ENCODE peak calls at places on chromosomes 3 and 15, in four cellular contexts. W, V, H and Y are unnamed samples.

GRCh38 chr3:77459926-77460325 is 420.0 kb downstream of the ROBO2 start:
- DNase-seq in W (no peak), V (no peak), H (no peak), Y (no peak)

GRCh38 chr3:66372681-66373350 is 128.0 kb downstream of the LRIG1 start:
- DNase-seq in W (no peak), V (no peak), H (peak), Y (no peak)

GRCh38 chr3:70982700-70983140 is 600.8 kb downstream of the FOXP1 start:
- DNase-seq in W (peak), V (peak), H (peak), Y (peak)

GRCh38 chr3:177144922-177145321 is 52.4 kb downstream of the TBL1XR1 start:
- DNase-seq in W (no peak), V (no peak), H (no peak), Y (no peak)

GRCh38 chr15:51830279-51830806 is 890 bp downstream of the TMOD3 start:
- DNase-seq in W (peak), V (no peak), H (peak), Y (no peak)

GRCh38 chr3:194323785-194324735 is 27.1 kb downstream of the CPN2 start:
- DNase-seq in W (peak), V (peak), H (no peak), Y (no peak)

GRCh38 chr3:188947401-188947982 is 224.3 kb upstream of the TPRG1 start:
- DNase-seq in W (peak), V (peak), H (peak), Y (peak)

GRCh38 chr15:60485365-60485764 is 6.4 kb upstream of the ICE2 start:
- DNase-seq in W (no peak), V (no peak), H (no peak), Y (no peak)

GRCh38 chr3:54067060-54067459 is 55.3 kb upstream of the CACNA2D3 start:
- DNase-seq in W (no peak), V (no peak), H (no peak), Y (no peak)

GRCh38 chr3:148146947-148147346 is 550.8 kb upstream of the AGTR1 start:
- DNase-seq in W (peak), V (no peak), H (no peak), Y (no peak)

GRCh38 chr15:78880242-78880533 is 7.5 kb downstream of the MORF4L1 start:
- DNase-seq in W (no peak), V (no peak), H (no peak), Y (no peak)

GRCh38 chr15:71088683-71089082 is 26.6 kb upstream of the THSD4 start:
- DNase-seq in W (no peak), V (no peak), H (no peak), Y (no peak)

GRCh38 chr15:71088155-71088554 is 27.1 kb upstream of the THSD4 start:
- DNase-seq in W (no peak), V (no peak), H (no peak), Y (no peak)

GRCh38 chr15:71083349-71083748 is 31.9 kb upstream of the THSD4 start:
- DNase-seq in W (peak), V (no peak), H (peak), Y (no peak)

GRCh38 chr15:71084264-71084663 is 31.0 kb upstream of the THSD4 start:
- DNase-seq in W (no peak), V (no peak), H (no peak), Y (no peak)

DNA sequence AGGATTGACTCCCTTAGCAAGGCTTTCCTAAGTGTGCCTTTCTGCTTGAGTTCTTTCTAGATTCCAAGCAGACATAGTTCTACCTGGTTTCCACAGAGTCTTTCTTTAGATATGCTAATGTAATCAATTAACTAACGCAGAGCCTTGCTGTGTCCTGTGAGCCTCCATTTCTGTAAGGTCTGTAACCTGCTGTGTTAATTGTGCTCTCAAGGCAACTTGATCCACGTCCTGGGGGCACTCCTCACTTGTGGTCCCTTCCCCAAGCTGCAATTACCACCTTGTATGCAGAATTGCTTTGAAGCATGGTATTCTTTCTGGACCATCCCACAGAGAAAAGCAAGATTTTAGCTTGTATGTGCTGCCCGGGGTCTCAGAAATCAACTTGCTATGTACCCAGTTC is 29.5 kb upstream of the THSD4 start:
- DNase-seq in W (no peak), V (no peak), H (no peak), Y (no peak)
- H3K27ac ChIP-seq in W (no peak), V (no peak), H (no peak), Y (no peak)

DNA sequence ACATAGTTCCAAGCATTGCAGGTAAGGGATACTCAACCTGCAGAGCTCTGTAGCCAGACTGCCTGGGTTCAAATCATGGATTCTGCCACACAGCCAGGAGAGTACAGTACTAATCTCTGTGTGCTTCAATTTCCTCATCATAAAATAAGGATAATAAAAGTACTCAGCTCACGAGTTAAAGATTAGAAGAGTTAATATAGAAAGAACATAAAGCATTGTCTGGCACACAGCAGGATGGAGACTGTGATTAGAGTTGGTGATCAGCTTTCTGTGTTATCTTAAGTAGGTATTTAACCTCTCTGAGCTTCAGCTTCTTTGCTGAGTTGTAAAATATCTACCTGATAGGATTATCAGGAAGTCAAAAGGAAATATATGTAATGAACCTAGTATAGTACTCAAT is 2.7 kb downstream of the CEP70 start:
- DNase-seq in W (no peak), V (no peak), H (no peak), Y (no peak)
- H3K27ac ChIP-seq in W (no peak), V (no peak), H (no peak), Y (no peak)

GRCh38 chr15:83284563-83285283 is at the start of gene BNC1:
- DNase-seq in W (peak), V (no peak), H (peak), Y (no peak)

GRCh38 chr15:83287541-83288027 is 3.1 kb upstream of the BNC1 start:
- DNase-seq in W (peak), V (peak), H (peak), Y (no peak)

GRCh38 chr15:83283813-83284562 is 476 bp downstream of the BNC1 start:
- DNase-seq in W (peak), V (no peak), H (peak), Y (no peak)

GRCh38 chr15:83285979-83286553 is 1.6 kb upstream of the BNC1 start:
- DNase-seq in W (peak), V (peak), H (peak), Y (no peak)

DNA sequence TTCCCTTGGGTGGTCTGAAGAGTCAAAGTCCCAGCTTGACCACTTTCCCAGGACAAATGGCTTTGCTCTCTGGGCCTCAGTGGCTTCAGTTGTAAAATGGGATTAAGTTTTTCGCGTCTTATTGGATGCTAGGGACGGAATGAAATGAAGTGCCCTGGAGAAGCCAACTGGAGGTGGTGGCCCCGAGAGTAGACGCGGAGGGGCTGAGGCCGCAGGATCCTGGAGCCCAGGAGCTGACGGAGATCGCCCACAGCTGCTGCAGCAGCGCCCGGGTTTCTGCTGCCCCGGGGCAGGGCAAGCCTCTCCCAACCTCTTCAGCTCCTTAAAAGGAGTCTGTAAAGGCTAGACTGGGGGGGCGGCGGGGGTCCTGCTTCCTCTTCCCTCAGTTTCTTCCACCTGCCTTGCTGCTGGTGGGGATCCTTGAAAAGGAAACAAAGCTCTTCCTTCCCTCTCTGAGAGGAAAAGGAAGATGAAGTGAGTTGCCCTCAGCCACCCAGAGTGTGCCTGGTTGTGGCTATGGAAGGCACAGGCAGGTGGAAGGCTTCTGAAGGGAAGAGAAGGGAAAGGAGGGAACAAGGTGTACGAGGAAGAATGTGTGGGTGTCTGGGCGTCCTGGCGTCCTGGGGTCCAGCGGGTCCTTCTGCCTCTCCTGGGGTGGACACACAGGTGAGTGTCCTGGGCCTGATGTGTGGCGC is 967 bp upstream of the BNC1 start:
- DNase-seq in W (no peak), V (no peak), H (no peak), Y (no peak)
- H3K27ac ChIP-seq in W (no peak), V (peak), H (peak), Y (no peak)

GRCh38 chr3:132242095-132242494 is 75.1 kb upstream of the ACP3 start:
- DNase-seq in W (no peak), V (no peak), H (no peak), Y (no peak)
- H3K27ac ChIP-seq in W (no peak), V (no peak), H (no peak), Y (no peak)

GRCh38 chr15:91922701-91923279 is 69.3 kb downstream of the SLCO3A1 start:
- DNase-seq in W (no peak), V (no peak), H (no peak), Y (no peak)
- H3K27ac ChIP-seq in W (peak), V (no peak), H (no peak), Y (no peak)

DNA sequence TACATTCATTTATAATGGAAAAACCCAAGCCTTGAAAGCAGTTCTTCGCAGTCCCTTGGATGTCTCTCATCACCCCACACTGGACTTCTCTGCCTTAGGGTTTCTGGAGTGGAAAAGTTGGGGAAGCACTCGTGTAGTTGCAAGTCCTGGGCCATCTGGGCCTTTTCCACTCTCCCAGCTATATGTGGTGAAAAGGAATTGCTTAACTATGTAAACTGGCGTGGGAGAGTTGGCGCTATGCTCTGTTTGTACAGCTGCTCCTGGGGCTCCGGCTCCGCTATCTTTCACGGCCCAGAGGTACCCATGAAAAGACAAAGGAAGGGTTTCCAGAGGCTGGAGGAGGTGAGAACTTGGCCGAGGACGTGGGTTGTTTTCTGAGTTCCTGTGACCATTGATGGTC is 81.1 kb upstream of the MYZAP start:
- DNase-seq in W (peak), V (no peak), H (peak), Y (no peak)
- H3K27ac ChIP-seq in W (no peak), V (no peak), H (peak), Y (no peak)

DNA sequence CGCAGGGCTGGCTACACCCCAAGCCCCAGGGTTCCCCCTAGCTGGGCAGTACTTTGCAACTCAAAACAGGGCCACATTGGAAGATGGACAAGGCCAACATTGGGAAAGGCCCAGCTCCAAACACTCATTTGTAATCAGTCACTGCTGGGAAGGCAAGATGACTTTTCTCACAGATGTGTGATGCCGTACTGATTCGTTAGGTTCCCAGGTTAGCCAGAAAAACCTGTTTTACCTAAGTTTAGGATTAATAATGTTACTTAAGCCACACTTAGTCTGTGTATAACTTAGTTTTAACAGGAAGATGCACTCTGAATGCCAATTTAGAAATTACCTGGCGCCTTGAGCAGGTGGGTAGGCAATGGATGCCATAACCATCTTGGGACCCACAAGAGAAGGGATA is 71.0 kb downstream of the ITGB5 start:
- DNase-seq in W (no peak), V (no peak), H (no peak), Y (no peak)
- H3K27ac ChIP-seq in W (no peak), V (peak), H (no peak), Y (no peak)

GRCh38 chr15:66734961-66735908 is 33.2 kb downstream of the SMAD6 start:
- DNase-seq in W (no peak), V (no peak), H (no peak), Y (peak)

GRCh38 chr15:66729339-66729951 is 27.4 kb downstream of the SMAD6 start:
- DNase-seq in W (no peak), V (no peak), H (peak), Y (peak)

GRCh38 chr15:66733976-66734375 is 31.9 kb downstream of the SMAD6 start:
- DNase-seq in W (no peak), V (no peak), H (no peak), Y (peak)

GRCh38 chr15:66725468-66725785 is 23.4 kb downstream of the SMAD6 start:
- DNase-seq in W (no peak), V (no peak), H (no peak), Y (peak)

DNA sequence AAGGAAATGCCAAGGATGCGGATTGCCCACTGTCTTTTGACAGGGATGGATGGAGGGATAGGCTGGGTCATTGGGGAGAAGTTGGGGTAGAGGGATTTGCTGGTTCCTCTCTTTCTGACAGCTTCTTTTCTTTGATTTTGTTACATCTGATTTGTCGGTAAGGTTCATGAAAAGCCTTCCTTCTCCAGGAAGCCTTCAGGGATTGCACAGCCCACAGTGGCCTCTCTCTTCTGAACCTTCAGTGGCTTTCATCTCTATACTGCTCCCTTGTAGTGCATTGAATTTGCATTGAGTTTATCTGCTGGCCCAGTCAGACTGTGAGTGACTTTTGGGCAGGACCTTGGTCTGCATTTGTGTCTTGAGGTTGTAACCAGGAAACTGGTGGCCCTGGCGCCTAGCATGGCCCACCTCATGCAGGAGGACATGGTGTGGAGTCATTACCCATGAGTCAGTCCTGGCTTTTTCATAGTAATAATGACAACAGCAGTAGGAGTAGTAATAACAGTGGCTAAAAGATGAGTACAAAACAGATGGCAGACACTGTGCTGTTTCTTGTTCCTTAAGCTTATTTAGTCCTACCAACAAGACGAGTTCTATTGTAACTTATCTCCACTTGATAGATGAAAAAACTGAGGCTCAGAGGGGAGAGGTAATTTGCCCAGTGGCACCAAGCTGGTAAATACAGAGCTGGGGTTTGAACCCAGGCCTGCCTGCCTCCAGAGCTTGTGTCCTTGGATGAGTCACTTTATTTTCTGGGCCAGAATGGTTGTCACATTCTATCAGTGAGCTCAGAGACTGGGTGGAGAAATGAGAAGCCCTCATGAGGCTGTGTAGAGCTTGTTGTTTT is 28.4 kb downstream of the SMAD6 start:
- DNase-seq in W (no peak), V (no peak), H (peak), Y (no peak)
- H3K27ac ChIP-seq in W (peak), V (peak), H (peak), Y (no peak)

GRCh38 chr3:43865376-43865775 is 174.6 kb downstream of the ABHD5 start:
- DNase-seq in W (no peak), V (no peak), H (no peak), Y (no peak)

GRCh38 chr3:43867673-43868072 is 176.9 kb downstream of the ABHD5 start:
- DNase-seq in W (peak), V (no peak), H (no peak), Y (no peak)

GRCh38 chr3:43863966-43864933 is 173.5 kb downstream of the ABHD5 start:
- DNase-seq in W (no peak), V (no peak), H (no peak), Y (no peak)

GRCh38 chr3:43865887-43866528 is 175.3 kb downstream of the ABHD5 start:
- DNase-seq in W (no peak), V (no peak), H (no peak), Y (no peak)

GRCh38 chr3:43866529-43867353 is 176.0 kb downstream of the ABHD5 start:
- DNase-seq in W (peak), V (peak), H (no peak), Y (no peak)
- H3K27ac ChIP-seq in W (no peak), V (peak), H (no peak), Y (no peak)